ENCODE peak calls at places on chromosome 22, in five cellular contexts. One of them, this sample, is unnamed.

GRCh38 chr22:44575344-44576268 is 77.6 kb upstream of the RTL6 start:
- DNase-seq in mesendoderm: no peak
- DNase-seq in mesenchymal stem cell: no peak
- DNase-seq in IMR-90: no peak
- DNase-seq in H9: no peak
- DNase-seq in this sample: no peak

GRCh38 chr22:38144025-38144405 is 33.5 kb upstream of the BAIAP2L2 start:
- DNase-seq in mesendoderm: peak
- DNase-seq in IMR-90: no peak
- DNase-seq in mesenchymal stem cell: no peak
- DNase-seq in H9: peak
- DNase-seq in this sample: no peak

GRCh38 chr22:48585916-48586798 is 1241.5 kb downstream of the BRD1 start:
- DNase-seq in IMR-90: no peak
- DNase-seq in mesendoderm: peak
- DNase-seq in mesenchymal stem cell: no peak
- DNase-seq in H9: peak
- DNase-seq in this sample: no peak

GRCh38 chr22:46851311-46851710 is 88.9 kb downstream of the TBC1D22A start:
- DNase-seq in mesenchymal stem cell: no peak
- DNase-seq in H9: no peak
- DNase-seq in mesendoderm: no peak
- DNase-seq in IMR-90: no peak
- DNase-seq in this sample: no peak

GRCh38 chr22:38243007-38243775 is 29.6 kb downstream of the TMEM184B start:
- DNase-seq in mesendoderm: no peak
- DNase-seq in H9: no peak
- DNase-seq in mesenchymal stem cell: peak
- DNase-seq in IMR-90: peak
- DNase-seq in this sample: no peak

GRCh38 chr22:17357688-17358087 is 11.6 kb upstream of the CECR2 start:
- DNase-seq in mesenchymal stem cell: no peak
- DNase-seq in mesendoderm: no peak
- DNase-seq in H9: no peak
- DNase-seq in IMR-90: no peak
- DNase-seq in this sample: no peak

GRCh38 chr22:50723991-50724390 is 14.0 kb upstream of the ACR start:
- DNase-seq in H9: no peak
- DNase-seq in mesenchymal stem cell: no peak
- DNase-seq in IMR-90: peak
- DNase-seq in mesendoderm: no peak
- DNase-seq in this sample: no peak

GRCh38 chr22:44776535-44777363 is 24.4 kb downstream of the ARHGAP8 start:
- DNase-seq in H9: no peak
- DNase-seq in IMR-90: no peak
- DNase-seq in mesendoderm: no peak
- DNase-seq in mesenchymal stem cell: no peak
- DNase-seq in this sample: no peak

GRCh38 chr22:40635940-40636379 is 559 bp downstream of the MRTFA start:
- DNase-seq in IMR-90: no peak
- DNase-seq in mesenchymal stem cell: peak
- DNase-seq in H9: peak
- DNase-seq in mesendoderm: no peak
- DNase-seq in this sample: no peak

GRCh38 chr22:41022470-41023298 is 69.7 kb upstream of the EP300 start:
- DNase-seq in H9: peak
- DNase-seq in mesendoderm: peak
- DNase-seq in mesenchymal stem cell: peak
- DNase-seq in IMR-90: peak
- DNase-seq in this sample: peak

GRCh38 chr22:27385261-27385998 is 416.1 kb downstream of the MN1 start:
- DNase-seq in mesendoderm: no peak
- DNase-seq in mesenchymal stem cell: no peak
- DNase-seq in H9: peak
- DNase-seq in IMR-90: no peak
- DNase-seq in this sample: no peak

GRCh38 chr22:22702159-22702873 is 57.9 kb downstream of the GGTLC2 start:
- DNase-seq in mesendoderm: peak
- DNase-seq in H9: peak
- DNase-seq in IMR-90: no peak
- DNase-seq in mesenchymal stem cell: no peak
- DNase-seq in this sample: no peak

GRCh38 chr22:46267431-46268279 is at the start of gene TTC38:
- DNase-seq in mesenchymal stem cell: peak
- DNase-seq in IMR-90: peak
- DNase-seq in mesendoderm: peak
- DNase-seq in H9: peak
- DNase-seq in this sample: peak

GRCh38 chr22:49951986-49952896 is 8.3 kb upstream of the PIM3 start:
- DNase-seq in H9: peak
- DNase-seq in mesenchymal stem cell: peak
- DNase-seq in IMR-90: peak
- DNase-seq in mesendoderm: peak
- DNase-seq in this sample: no peak

GRCh38 chr22:29269230-29269604 is 1.1 kb downstream of the EWSR1 start:
- DNase-seq in mesendoderm: peak
- DNase-seq in H9: no peak
- DNase-seq in mesenchymal stem cell: peak
- DNase-seq in IMR-90: no peak
- DNase-seq in this sample: no peak

GRCh38 chr22:23772315-23773246 is at the start of gene MMP11:
- DNase-seq in H9: peak
- DNase-seq in mesenchymal stem cell: peak
- DNase-seq in IMR-90: no peak
- DNase-seq in mesendoderm: peak
- DNase-seq in this sample: no peak

GRCh38 chr22:19876314-19876940 is 21.8 kb upstream of the GNB1L start:
- DNase-seq in H9: no peak
- DNase-seq in mesendoderm: no peak
- DNase-seq in IMR-90: no peak
- DNase-seq in mesenchymal stem cell: no peak
- DNase-seq in this sample: no peak

GRCh38 chr22:24333301-24333700 is 62.7 kb downstream of the SPECC1L start:
- DNase-seq in mesenchymal stem cell: no peak
- DNase-seq in mesendoderm: no peak
- DNase-seq in IMR-90: peak
- DNase-seq in H9: no peak
- DNase-seq in this sample: no peak

GRCh38 chr22:39534591-39535301 is 2.2 kb upstream of the RPS19BP1 start:
- DNase-seq in IMR-90: peak
- DNase-seq in mesenchymal stem cell: peak
- DNase-seq in mesendoderm: peak
- DNase-seq in H9: peak
- DNase-seq in this sample: peak

GRCh38 chr22:39530692-39531331 is 1.7 kb downstream of the RPS19BP1 start:
- DNase-seq in IMR-90: peak
- DNase-seq in mesendoderm: peak
- DNase-seq in H9: no peak
- DNase-seq in mesenchymal stem cell: peak
- DNase-seq in this sample: no peak

GRCh38 chr22:39534092-39534506 is 1.6 kb upstream of the RPS19BP1 start:
- DNase-seq in mesendoderm: no peak
- DNase-seq in IMR-90: no peak
- DNase-seq in H9: peak
- DNase-seq in mesenchymal stem cell: no peak
- DNase-seq in this sample: no peak

GRCh38 chr22:39530136-39530535 is 2.4 kb downstream of the RPS19BP1 start:
- DNase-seq in mesenchymal stem cell: no peak
- DNase-seq in IMR-90: no peak
- DNase-seq in H9: no peak
- DNase-seq in mesendoderm: no peak
- DNase-seq in this sample: no peak

DNA sequence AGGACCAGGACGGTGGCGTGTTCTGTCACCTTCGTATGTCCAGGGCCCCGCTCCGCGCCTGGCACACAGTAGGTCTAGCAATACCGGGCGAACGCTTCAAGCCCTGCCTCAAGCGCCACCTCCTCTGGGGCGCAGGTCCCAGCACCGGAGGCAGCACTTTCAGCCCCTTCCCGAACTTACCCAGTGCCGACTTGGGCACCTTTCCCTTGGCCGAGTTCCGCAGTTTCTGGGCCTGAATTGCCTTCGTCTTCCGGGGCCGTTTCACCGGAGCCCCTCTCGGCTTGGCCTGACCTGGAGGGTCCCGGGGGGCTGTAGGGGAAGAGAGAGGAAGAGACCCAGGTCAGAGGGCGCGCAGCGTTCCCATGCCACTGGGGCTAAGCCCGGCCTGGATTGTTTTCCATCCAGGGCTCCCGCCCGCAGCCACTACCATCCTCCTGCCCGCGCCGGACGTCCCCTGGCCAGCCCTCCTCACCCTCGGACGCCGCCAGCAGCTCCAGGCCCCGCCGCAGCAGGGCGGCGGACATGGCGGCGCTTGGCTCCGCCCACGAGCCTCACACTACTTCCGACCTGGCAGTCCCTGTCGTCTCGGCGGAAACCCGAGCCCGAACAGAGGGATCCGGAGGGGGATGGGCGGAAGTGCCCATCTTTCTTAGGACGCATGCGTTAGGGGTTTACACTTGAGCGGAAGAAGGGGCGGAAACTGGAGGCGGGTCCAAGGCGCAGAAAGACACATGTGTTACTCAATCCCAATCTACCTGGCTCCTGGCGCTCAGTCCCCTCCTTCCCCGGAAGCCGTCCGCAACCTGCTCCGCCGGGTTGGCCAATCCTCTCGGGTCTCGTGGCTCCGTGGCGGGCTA is at the start of gene RPS19BP1:
- DNase-seq in IMR-90: peak
- DNase-seq in mesendoderm: peak
- DNase-seq in H9: peak
- DNase-seq in mesenchymal stem cell: peak
- DNase-seq in this sample: peak
- H2BK120ac ChIP-seq in IMR-90: peak
- H2BK120ac ChIP-seq in mesendoderm: no peak
- H2BK120ac ChIP-seq in H9: no peak
- H2BK120ac ChIP-seq in mesenchymal stem cell: peak
- H2BK120ac ChIP-seq in this sample: no peak

DNA sequence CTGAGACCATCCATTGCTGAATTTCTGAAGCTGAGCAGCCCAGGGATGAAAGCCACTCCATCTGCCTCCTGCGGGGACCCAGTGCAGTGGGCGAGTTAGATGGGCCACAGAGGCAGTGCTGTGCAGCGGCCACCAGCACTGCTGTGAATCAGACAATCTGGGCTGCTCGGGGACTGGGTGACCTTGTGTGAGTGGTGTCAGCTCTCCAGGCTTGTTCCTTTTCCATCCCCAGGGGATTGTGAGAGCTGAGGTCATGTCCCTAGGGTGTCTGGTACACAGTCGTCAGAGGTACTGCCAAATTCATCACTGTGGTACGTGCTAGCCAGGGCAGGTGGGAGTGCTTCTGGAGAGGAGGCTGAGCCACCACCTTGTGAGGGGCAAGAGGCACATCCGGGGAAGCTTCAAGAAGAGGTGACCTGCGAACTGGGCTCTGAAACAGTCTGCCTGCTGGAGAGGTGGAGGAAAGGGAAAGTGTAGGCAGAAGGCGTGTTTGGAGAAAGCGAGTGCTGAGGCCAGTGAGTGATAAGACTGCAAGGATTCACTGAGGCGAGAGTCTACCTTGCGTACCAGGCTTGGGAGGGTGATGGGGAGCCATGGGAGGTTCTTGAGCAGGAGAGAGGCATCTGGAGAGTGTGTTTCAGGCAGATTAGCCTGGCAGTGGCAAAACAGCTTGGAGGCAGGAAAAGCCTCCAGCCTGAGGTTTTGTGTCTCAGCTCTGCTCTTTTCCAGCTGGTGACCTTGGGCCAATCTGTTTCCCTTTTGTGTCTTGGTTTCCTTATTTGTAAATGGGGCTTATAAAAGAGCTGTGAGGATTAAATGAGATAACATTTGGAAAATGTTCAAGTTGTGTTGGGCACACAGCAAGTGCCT is 22.7 kb downstream of the CACNA1I start:
- DNase-seq in H9: no peak
- DNase-seq in mesenchymal stem cell: peak
- DNase-seq in IMR-90: no peak
- DNase-seq in mesendoderm: no peak
- DNase-seq in this sample: no peak
- H2BK120ac ChIP-seq in H9: no peak
- H2BK120ac ChIP-seq in mesenchymal stem cell: no peak
- H2BK120ac ChIP-seq in IMR-90: no peak
- H2BK120ac ChIP-seq in mesendoderm: no peak
- H2BK120ac ChIP-seq in this sample: peak

GRCh38 chr22:25403284-25403606 is 161.2 kb upstream of the GRK3 start:
- DNase-seq in mesenchymal stem cell: peak
- DNase-seq in IMR-90: peak
- DNase-seq in mesendoderm: no peak
- DNase-seq in H9: no peak
- DNase-seq in this sample: no peak

GRCh38 chr22:25404556-25404922 is 159.9 kb upstream of the GRK3 start:
- DNase-seq in mesenchymal stem cell: peak
- DNase-seq in mesendoderm: no peak
- DNase-seq in H9: no peak
- DNase-seq in IMR-90: no peak
- DNase-seq in this sample: no peak

GRCh38 chr22:25402160-25402500 is 162.3 kb upstream of the GRK3 start:
- DNase-seq in mesenchymal stem cell: no peak
- DNase-seq in IMR-90: no peak
- DNase-seq in H9: no peak
- DNase-seq in mesendoderm: no peak
- DNase-seq in this sample: no peak

GRCh38 chr22:25403752-25404471 is 160.6 kb upstream of the GRK3 start:
- DNase-seq in mesenchymal stem cell: peak
- DNase-seq in mesendoderm: peak
- DNase-seq in IMR-90: peak
- DNase-seq in H9: no peak
- DNase-seq in this sample: no peak

DNA sequence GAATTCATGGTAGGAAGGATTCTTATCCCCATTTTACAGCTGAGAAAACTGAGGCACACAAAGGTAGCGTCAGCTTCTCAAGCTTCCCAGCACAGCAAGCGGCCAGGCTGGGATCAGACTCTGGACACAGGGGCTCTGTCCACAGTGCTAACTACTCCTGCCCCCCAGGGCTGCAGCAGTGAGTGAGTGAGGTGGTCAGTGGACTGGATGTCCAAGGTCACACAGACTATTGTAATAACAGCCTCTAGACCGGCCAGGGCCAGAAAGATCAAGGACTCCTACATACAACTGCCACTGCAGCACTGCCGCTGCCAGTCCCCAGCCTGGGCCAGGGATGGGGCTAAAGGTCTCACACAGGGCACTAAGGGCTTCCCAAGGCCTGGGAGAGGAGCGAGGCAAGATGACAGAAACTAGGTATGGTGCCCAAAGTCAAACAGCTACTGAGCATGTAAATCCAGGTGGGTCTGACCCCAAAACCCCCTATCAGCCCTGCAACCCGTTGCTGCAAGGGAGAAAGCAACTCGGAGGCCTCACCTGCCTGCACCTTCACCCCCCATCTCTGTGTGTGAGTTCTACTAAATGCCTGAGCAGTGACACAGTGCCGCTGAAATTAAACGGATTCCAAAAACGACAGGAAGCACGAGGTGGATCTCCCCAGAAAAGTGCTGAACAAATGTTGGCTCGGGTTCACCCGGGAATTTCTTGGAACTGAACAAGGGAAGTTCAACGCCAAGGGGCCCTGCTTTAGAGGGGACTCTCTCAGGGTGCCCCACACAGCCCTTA is 161.8 kb upstream of the GRK3 start:
- DNase-seq in mesendoderm: peak
- DNase-seq in IMR-90: peak
- DNase-seq in H9: no peak
- DNase-seq in mesenchymal stem cell: peak
- DNase-seq in this sample: no peak
- H2BK120ac ChIP-seq in mesendoderm: no peak
- H2BK120ac ChIP-seq in IMR-90: peak
- H2BK120ac ChIP-seq in H9: no peak
- H2BK120ac ChIP-seq in mesenchymal stem cell: no peak
- H2BK120ac ChIP-seq in this sample: no peak

GRCh38 chr22:36465232-36466021 is 16.0 kb downstream of the TXN2 start:
- DNase-seq in mesenchymal stem cell: peak
- DNase-seq in H9: no peak
- DNase-seq in IMR-90: peak
- DNase-seq in mesendoderm: peak
- DNase-seq in this sample: no peak
- H2BK120ac ChIP-seq in mesenchymal stem cell: peak
- H2BK120ac ChIP-seq in H9: no peak
- H2BK120ac ChIP-seq in IMR-90: peak
- H2BK120ac ChIP-seq in mesendoderm: no peak
- H2BK120ac ChIP-seq in this sample: no peak